ENCODE peak calls at places on chromosome 13, in nine cellular contexts. Z is neural progenitor cell, W is PC-3, E is fibroblast of lung, M is GM23338, C is astrocyte, Q is HCT116, A is GM12878, U is PC-9. S is an unnamed sample.

GRCh38 chr13:87666826-87667225 is 4.3 kb upstream of the SLITRK5 start:
- DNase-seq in U (no peak), M (no peak), Z (no peak), C (no peak), Q (no peak), W (no peak), E (peak; percentile 68), A (no peak), S (no peak)

GRCh38 chr13:101763191-101763590 is 310.7 kb downstream of the ITGBL1 start:
- DNase-seq in W (peak; percentile 4), E (no peak), Z (no peak), C (peak; percentile 1), M (no peak), A (no peak), U (peak; percentile 51), Q (no peak), S (no peak)

GRCh38 chr13:113148940-113149503 is 9.4 kb upstream of the PROZ start:
- DNase-seq in E (no peak), W (no peak), U (no peak), Z (no peak), M (no peak), Q (no peak), A (no peak), C (no peak), S (no peak)

GRCh38 chr13:44117351-44117750 is 237.6 kb downstream of the LACC1 start:
- DNase-seq in Z (no peak), C (peak; percentile 47), M (peak; percentile 8), W (no peak), A (no peak), E (peak; percentile 53), U (no peak), Q (no peak), S (peak; percentile 29)

GRCh38 chr13:22938576-22938975 is 242.2 kb upstream of the SGCG start:
- DNase-seq in E (no peak), C (no peak), U (no peak), A (no peak), Z (no peak), W (no peak), Q (no peak), M (no peak), S (no peak)

GRCh38 chr13:45847554-45848224 is 3.9 kb downstream of the SIAH3 start:
- DNase-seq in Z (no peak), A (no peak), M (no peak), C (peak; percentile 27), E (no peak), U (no peak), Q (no peak), W (no peak), S (no peak)

GRCh38 chr13:44989941-44990340 is 603 bp downstream of the GPALPP1 start:
- DNase-seq in E (peak; percentile 18), W (no peak), Q (no peak), Z (no peak), A (no peak), U (peak; percentile 61), M (peak; percentile 22), C (no peak), S (peak; percentile 55)

GRCh38 chr13:50230365-50230978 is 215.2 kb downstream of the KCNRG start:
- DNase-seq in U (peak; percentile 54), Q (no peak), Z (no peak), W (no peak), A (no peak), E (peak; percentile 90), C (peak; percentile 51), M (no peak), S (peak; percentile 54)

GRCh38 chr13:28336193-28336657 is 158.7 kb downstream of the FLT1 start:
- DNase-seq in U (no peak), W (no peak), M (no peak), Z (no peak), C (no peak), A (no peak), Q (no peak), E (no peak), S (no peak)

GRCh38 chr13:22372261-22372660 is 701.4 kb downstream of the FGF9 start:
- DNase-seq in U (no peak), Q (no peak), A (no peak), M (peak; percentile 22), W (no peak), C (no peak), Z (no peak), E (no peak), S (no peak)

GRCh38 chr13:110616103-110617101 is 1.1 kb downstream of the NAXD start:
- DNase-seq in M (peak; percentile 51), W (peak; percentile 64), A (no peak), U (peak; percentile 84), E (peak; percentile 54), Q (peak; percentile 27), C (peak; percentile 46), Z (peak; percentile 56), S (peak; percentile 94)

GRCh38 chr13:40404967-40405716 is 261.3 kb downstream of the FOXO1 start:
- DNase-seq in C (no peak), U (no peak), M (no peak), A (no peak), E (no peak), Q (no peak), Z (no peak), W (no peak), S (no peak)

GRCh38 chr13:63198076-63198475 is 1782.4 kb upstream of the PCDH20 start:
- DNase-seq in Z (no peak), C (peak; percentile 56), Q (no peak), E (peak; percentile 29), W (no peak), U (no peak), A (no peak), M (no peak), S (peak; percentile 5)

GRCh38 chr13:105008606-105009005 is 1526.9 kb downstream of the EFNB2 start:
- DNase-seq in E (no peak), Q (no peak), U (no peak), W (no peak), A (no peak), M (no peak), Z (no peak), C (peak; percentile 69), S (no peak)

GRCh38 chr13:52047463-52047862 is 23.0 kb downstream of the UTP14C start:
- DNase-seq in C (no peak), E (no peak), U (no peak), A (no peak), Q (no peak), M (no peak), Z (no peak), W (no peak), S (no peak)

GRCh38 chr13:55062662-55063061 is 2034.0 kb downstream of the OLFM4 start:
- DNase-seq in A (no peak), Q (no peak), Z (no peak), E (no peak), M (peak; percentile 28), U (no peak), W (no peak), C (no peak), S (no peak)
- H3K4me2 ChIP-seq in A (no peak overlapping the region), Q (no peak overlapping the region), Z (no peak overlapping the region), E (no peak overlapping the region), M (no peak overlapping the region), U (no peak overlapping the region), W (no peak overlapping the region), C (no peak overlapping the region), S (no peak overlapping the region)

GRCh38 chr13:99973163-99973785 is 1.7 kb upstream of the ZIC5 start:
- DNase-seq in M (no peak), Q (no peak), E (no peak), A (no peak), U (no peak), C (no peak), W (no peak), Z (no peak), S (no peak)

GRCh38 chr13:99971576-99972189 is at the start of gene ZIC5:
- DNase-seq in Q (no peak), C (no peak), A (no peak), Z (peak; percentile 95), U (no peak), E (no peak), M (peak; percentile 93), W (no peak), S (no peak)

GRCh38 chr13:99973786-99974185 is 2.2 kb upstream of the ZIC5 start:
- DNase-seq in Z (no peak), U (no peak), C (no peak), W (no peak), A (no peak), Q (no peak), M (no peak), E (no peak), S (no peak)

GRCh38 chr13:99970761-99971575 is 599 bp downstream of the ZIC5 start:
- DNase-seq in W (no peak), A (no peak), U (no peak), Q (no peak), C (no peak), Z (peak; percentile 87), M (peak; percentile 69), E (no peak), S (peak; percentile 28)

DNA sequence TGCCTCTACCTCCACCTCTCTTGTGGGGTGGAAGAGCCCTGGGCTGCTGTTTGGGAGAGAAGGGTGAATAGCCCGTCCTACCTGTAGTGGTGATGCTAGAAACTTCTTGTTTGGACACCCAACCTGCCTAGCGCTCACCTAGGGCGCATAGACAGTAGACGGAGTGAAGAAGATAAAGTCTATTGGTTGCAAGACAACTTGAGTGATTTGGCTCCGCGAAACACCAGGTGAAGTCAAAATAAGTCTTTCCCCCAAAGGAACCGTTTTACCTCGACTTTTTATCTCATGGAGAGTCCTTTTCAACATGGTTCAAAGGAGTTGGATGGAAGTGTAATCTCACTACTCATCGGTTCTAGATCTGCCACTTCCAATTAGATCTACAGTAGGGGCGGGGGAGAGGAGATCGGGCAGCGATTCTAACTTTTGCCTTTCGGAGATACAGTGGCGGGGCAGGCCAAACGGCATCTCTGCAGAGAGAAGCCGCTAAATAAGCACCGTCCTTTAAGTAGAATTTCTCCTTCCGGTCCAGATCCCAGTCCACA is 694 bp upstream of the ZIC5 start:
- DNase-seq in Q (no peak), Z (peak; percentile 82), A (no peak), W (no peak), E (no peak), M (peak; percentile 60), C (no peak), U (no peak), S (no peak)
- TF ChIP-seq EZH2 in Q (no peak), Z (no peak), A (no peak), W (no peak), E (peak; percentile 61), M (no peak), C (no peak), U (no peak), S (peak; percentile 6)

DNA sequence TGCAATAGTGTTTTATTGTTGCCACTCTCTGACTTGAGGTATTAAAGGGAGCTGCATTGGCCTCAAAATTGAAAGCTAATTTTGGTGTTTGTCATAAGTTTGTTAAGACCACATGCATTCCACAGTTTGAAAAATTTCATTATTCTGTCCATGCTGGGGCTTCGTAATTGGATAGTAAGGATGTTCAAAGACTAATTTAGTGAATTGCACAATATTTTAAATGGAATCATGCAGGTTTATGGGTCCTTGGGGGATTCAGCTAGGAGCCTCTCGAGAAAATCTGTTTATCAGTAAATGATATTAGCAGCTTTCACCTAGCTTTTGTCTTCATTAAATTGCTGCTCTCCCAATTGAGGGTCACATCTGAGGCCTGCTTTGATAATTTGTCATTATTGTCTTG is 339.8 kb upstream of the OBI1 start:
- DNase-seq in Z (no peak), A (no peak), C (no peak), M (no peak), W (no peak), E (no peak), U (no peak), Q (no peak), S (no peak)
- H3K4me1 ChIP-seq in Z (peaks cover 6% of the 10 kb centered on the region), A (no peaks in the 10 kb centered on the region), C (no peaks in the 10 kb centered on the region), M (peaks cover 20% of the 10 kb centered on the region), W (no peaks in the 10 kb centered on the region), E (no peaks in the 10 kb centered on the region), U (no peaks in the 10 kb centered on the region), Q (no peaks in the 10 kb centered on the region), S (no peaks in the 10 kb centered on the region)

GRCh38 chr13:94480672-94481145 is 1.2 kb upstream of the DCT start:
- DNase-seq in C (peak; percentile 46), A (no peak), Q (no peak), Z (no peak), M (no peak), U (no peak), E (peak; percentile 74), W (no peak), S (peak; percentile 91)
- H3K4me2 ChIP-seq in C (no peak overlapping the region), A (no peak overlapping the region), Q (no peak overlapping the region), Z (no peak overlapping the region), M (no peak overlapping the region), U (no peak overlapping the region), E (no peak overlapping the region), W (no peak overlapping the region), S (peak overlapping the region; percentile 6)

S was measured in GM23248.